ENCODE peak calls at places on chromosomes 6 and 20, in nine cellular contexts. One of them, this sample, is unnamed.

GRCh38 chr20:49230021-49230420 is 10.8 kb downstream of the DDX27 start:
- DNase-seq in fibroblast of the aortic adventitia: no peak
- DNase-seq in choroid plexus epithelial cell: no peak
- DNase-seq in mesendoderm: no peak
- DNase-seq in dorsolateral prefrontal cortex: no peak
- DNase-seq in esophagus squamous epithelium: no peak
- DNase-seq in foreskin fibroblast: no peak
- DNase-seq in effector memory CD4-positive, alpha-beta T cell: no peak
- DNase-seq in right lobe of liver: no peak
- DNase-seq in this sample: no peak

GRCh38 chr6:45657243-45657642 is 279.5 kb upstream of the SUPT3H start:
- DNase-seq in mesendoderm: no peak
- DNase-seq in foreskin fibroblast: peak
- DNase-seq in fibroblast of the aortic adventitia: peak
- DNase-seq in esophagus squamous epithelium: no peak
- DNase-seq in choroid plexus epithelial cell: peak
- DNase-seq in right lobe of liver: no peak
- DNase-seq in dorsolateral prefrontal cortex: no peak
- DNase-seq in effector memory CD4-positive, alpha-beta T cell: no peak
- DNase-seq in this sample: no peak

GRCh38 chr6:35782424-35782823 is 1.6 kb downstream of the CLPSL1 start:
- DNase-seq in fibroblast of the aortic adventitia: no peak
- DNase-seq in right lobe of liver: peak
- DNase-seq in esophagus squamous epithelium: no peak
- DNase-seq in choroid plexus epithelial cell: no peak
- DNase-seq in mesendoderm: no peak
- DNase-seq in foreskin fibroblast: no peak
- DNase-seq in dorsolateral prefrontal cortex: no peak
- DNase-seq in effector memory CD4-positive, alpha-beta T cell: no peak
- DNase-seq in this sample: peak

GRCh38 chr6:112408522-112408921 is 61.4 kb downstream of the RFPL4B start:
- DNase-seq in right lobe of liver: no peak
- DNase-seq in dorsolateral prefrontal cortex: no peak
- DNase-seq in choroid plexus epithelial cell: no peak
- DNase-seq in esophagus squamous epithelium: no peak
- DNase-seq in mesendoderm: no peak
- DNase-seq in fibroblast of the aortic adventitia: no peak
- DNase-seq in foreskin fibroblast: no peak
- DNase-seq in effector memory CD4-positive, alpha-beta T cell: no peak
- DNase-seq in this sample: no peak

GRCh38 chr20:32581839-32582658 is 3.1 kb downstream of the NOL4L start:
- DNase-seq in foreskin fibroblast: no peak
- DNase-seq in choroid plexus epithelial cell: no peak
- DNase-seq in dorsolateral prefrontal cortex: no peak
- DNase-seq in effector memory CD4-positive, alpha-beta T cell: no peak
- DNase-seq in mesendoderm: no peak
- DNase-seq in esophagus squamous epithelium: no peak
- DNase-seq in right lobe of liver: no peak
- DNase-seq in fibroblast of the aortic adventitia: no peak
- DNase-seq in this sample: no peak

GRCh38 chr6:151379933-151380847 is 11.2 kb downstream of the ZBTB2 start:
- DNase-seq in fibroblast of the aortic adventitia: peak
- DNase-seq in choroid plexus epithelial cell: no peak
- DNase-seq in foreskin fibroblast: no peak
- DNase-seq in mesendoderm: no peak
- DNase-seq in esophagus squamous epithelium: no peak
- DNase-seq in effector memory CD4-positive, alpha-beta T cell: no peak
- DNase-seq in dorsolateral prefrontal cortex: no peak
- DNase-seq in right lobe of liver: no peak
- DNase-seq in this sample: peak

GRCh38 chr20:57653910-57654309 is 33.7 kb upstream of the ZBP1 start:
- DNase-seq in foreskin fibroblast: no peak
- DNase-seq in mesendoderm: no peak
- DNase-seq in esophagus squamous epithelium: no peak
- DNase-seq in effector memory CD4-positive, alpha-beta T cell: no peak
- DNase-seq in dorsolateral prefrontal cortex: peak
- DNase-seq in fibroblast of the aortic adventitia: no peak
- DNase-seq in right lobe of liver: no peak
- DNase-seq in choroid plexus epithelial cell: no peak
- DNase-seq in this sample: no peak

GRCh38 chr6:163589401-163589800 is 174.9 kb downstream of the QKI start:
- DNase-seq in dorsolateral prefrontal cortex: no peak
- DNase-seq in choroid plexus epithelial cell: no peak
- DNase-seq in foreskin fibroblast: no peak
- DNase-seq in mesendoderm: no peak
- DNase-seq in effector memory CD4-positive, alpha-beta T cell: no peak
- DNase-seq in right lobe of liver: no peak
- DNase-seq in esophagus squamous epithelium: no peak
- DNase-seq in fibroblast of the aortic adventitia: no peak
- DNase-seq in this sample: no peak

GRCh38 chr20:20393207-20393606 is 25.3 kb downstream of the INSM1 start:
- DNase-seq in dorsolateral prefrontal cortex: no peak
- DNase-seq in fibroblast of the aortic adventitia: no peak
- DNase-seq in esophagus squamous epithelium: no peak
- DNase-seq in right lobe of liver: no peak
- DNase-seq in choroid plexus epithelial cell: peak
- DNase-seq in foreskin fibroblast: no peak
- DNase-seq in mesendoderm: no peak
- DNase-seq in effector memory CD4-positive, alpha-beta T cell: no peak
- DNase-seq in this sample: no peak

GRCh38 chr20:17584684-17585083 is 14.8 kb downstream of the DSTN start:
- DNase-seq in right lobe of liver: no peak
- DNase-seq in mesendoderm: no peak
- DNase-seq in effector memory CD4-positive, alpha-beta T cell: no peak
- DNase-seq in esophagus squamous epithelium: no peak
- DNase-seq in foreskin fibroblast: no peak
- DNase-seq in dorsolateral prefrontal cortex: no peak
- DNase-seq in fibroblast of the aortic adventitia: no peak
- DNase-seq in choroid plexus epithelial cell: peak
- DNase-seq in this sample: no peak

GRCh38 chr6:41271901-41272395 is 14.5 kb downstream of the TREM1 start:
- DNase-seq in mesendoderm: no peak
- DNase-seq in choroid plexus epithelial cell: no peak
- DNase-seq in foreskin fibroblast: no peak
- DNase-seq in right lobe of liver: peak
- DNase-seq in fibroblast of the aortic adventitia: no peak
- DNase-seq in dorsolateral prefrontal cortex: no peak
- DNase-seq in esophagus squamous epithelium: no peak
- DNase-seq in effector memory CD4-positive, alpha-beta T cell: no peak
- DNase-seq in this sample: no peak

GRCh38 chr6:154289818-154290508 is 66.6 kb downstream of the IPCEF1 start:
- DNase-seq in dorsolateral prefrontal cortex: no peak
- DNase-seq in esophagus squamous epithelium: no peak
- DNase-seq in choroid plexus epithelial cell: no peak
- DNase-seq in right lobe of liver: no peak
- DNase-seq in foreskin fibroblast: no peak
- DNase-seq in fibroblast of the aortic adventitia: no peak
- DNase-seq in effector memory CD4-positive, alpha-beta T cell: no peak
- DNase-seq in mesendoderm: peak
- DNase-seq in this sample: no peak

GRCh38 chr6:52364480-52365166 is 2.7 kb downstream of the PAQR8 start:
- DNase-seq in foreskin fibroblast: no peak
- DNase-seq in dorsolateral prefrontal cortex: no peak
- DNase-seq in esophagus squamous epithelium: no peak
- DNase-seq in effector memory CD4-positive, alpha-beta T cell: no peak
- DNase-seq in fibroblast of the aortic adventitia: no peak
- DNase-seq in mesendoderm: no peak
- DNase-seq in choroid plexus epithelial cell: no peak
- DNase-seq in right lobe of liver: no peak
- DNase-seq in this sample: no peak

GRCh38 chr20:11158146-11158545 is 484.3 kb upstream of the JAG1 start:
- DNase-seq in right lobe of liver: no peak
- DNase-seq in esophagus squamous epithelium: no peak
- DNase-seq in foreskin fibroblast: no peak
- DNase-seq in choroid plexus epithelial cell: no peak
- DNase-seq in fibroblast of the aortic adventitia: no peak
- DNase-seq in mesendoderm: no peak
- DNase-seq in dorsolateral prefrontal cortex: no peak
- DNase-seq in effector memory CD4-positive, alpha-beta T cell: no peak
- DNase-seq in this sample: no peak

GRCh38 chr20:11158589-11158988 is 484.8 kb upstream of the JAG1 start:
- DNase-seq in fibroblast of the aortic adventitia: no peak
- DNase-seq in foreskin fibroblast: no peak
- DNase-seq in right lobe of liver: no peak
- DNase-seq in esophagus squamous epithelium: no peak
- DNase-seq in dorsolateral prefrontal cortex: no peak
- DNase-seq in mesendoderm: no peak
- DNase-seq in choroid plexus epithelial cell: no peak
- DNase-seq in effector memory CD4-positive, alpha-beta T cell: no peak
- DNase-seq in this sample: no peak

GRCh38 chr20:11156922-11157321 is 483.1 kb upstream of the JAG1 start:
- DNase-seq in fibroblast of the aortic adventitia: no peak
- DNase-seq in foreskin fibroblast: no peak
- DNase-seq in choroid plexus epithelial cell: no peak
- DNase-seq in dorsolateral prefrontal cortex: no peak
- DNase-seq in esophagus squamous epithelium: no peak
- DNase-seq in effector memory CD4-positive, alpha-beta T cell: no peak
- DNase-seq in mesendoderm: no peak
- DNase-seq in right lobe of liver: no peak
- DNase-seq in this sample: no peak

GRCh38 chr20:11155156-11155805 is 481.5 kb upstream of the JAG1 start:
- DNase-seq in choroid plexus epithelial cell: no peak
- DNase-seq in right lobe of liver: no peak
- DNase-seq in fibroblast of the aortic adventitia: no peak
- DNase-seq in effector memory CD4-positive, alpha-beta T cell: no peak
- DNase-seq in mesendoderm: no peak
- DNase-seq in dorsolateral prefrontal cortex: no peak
- DNase-seq in esophagus squamous epithelium: no peak
- DNase-seq in foreskin fibroblast: no peak
- DNase-seq in this sample: peak

GRCh38 chr20:11159728-11160127 is 485.9 kb upstream of the JAG1 start:
- DNase-seq in choroid plexus epithelial cell: peak
- DNase-seq in right lobe of liver: no peak
- DNase-seq in fibroblast of the aortic adventitia: peak
- DNase-seq in mesendoderm: no peak
- DNase-seq in foreskin fibroblast: peak
- DNase-seq in esophagus squamous epithelium: no peak
- DNase-seq in dorsolateral prefrontal cortex: no peak
- DNase-seq in effector memory CD4-positive, alpha-beta T cell: no peak
- DNase-seq in this sample: peak
- H3K4me3 ChIP-seq in choroid plexus epithelial cell: no peak
- H3K4me3 ChIP-seq in right lobe of liver: no peak
- H3K4me3 ChIP-seq in fibroblast of the aortic adventitia: no peak
- H3K4me3 ChIP-seq in mesendoderm: no peak
- H3K4me3 ChIP-seq in foreskin fibroblast: no peak
- H3K4me3 ChIP-seq in esophagus squamous epithelium: no peak
- H3K4me3 ChIP-seq in dorsolateral prefrontal cortex: no peak
- H3K4me3 ChIP-seq in effector memory CD4-positive, alpha-beta T cell: no peak
- H3K4me3 ChIP-seq in this sample: no peak

GRCh38 chr6:7389451-7390217 is at the start of the genes CAGE1 and RIOK1:
- DNase-seq in dorsolateral prefrontal cortex: peak
- DNase-seq in choroid plexus epithelial cell: peak
- DNase-seq in foreskin fibroblast: peak
- DNase-seq in mesendoderm: peak
- DNase-seq in esophagus squamous epithelium: peak
- DNase-seq in right lobe of liver: peak
- DNase-seq in fibroblast of the aortic adventitia: peak
- DNase-seq in effector memory CD4-positive, alpha-beta T cell: peak
- DNase-seq in this sample: peak
- H3K4me3 ChIP-seq in dorsolateral prefrontal cortex: peak
- H3K4me3 ChIP-seq in choroid plexus epithelial cell: peak
- H3K4me3 ChIP-seq in foreskin fibroblast: peak
- H3K4me3 ChIP-seq in mesendoderm: peak
- H3K4me3 ChIP-seq in esophagus squamous epithelium: peak
- H3K4me3 ChIP-seq in right lobe of liver: peak
- H3K4me3 ChIP-seq in fibroblast of the aortic adventitia: peak
- H3K4me3 ChIP-seq in effector memory CD4-positive, alpha-beta T cell: peak
- H3K4me3 ChIP-seq in this sample: peak

GRCh38 chr6:21188505-21189223 is 404.9 kb upstream of the SOX4 start:
- DNase-seq in effector memory CD4-positive, alpha-beta T cell: no peak
- DNase-seq in mesendoderm: peak
- DNase-seq in fibroblast of the aortic adventitia: no peak
- DNase-seq in choroid plexus epithelial cell: peak
- DNase-seq in foreskin fibroblast: no peak
- DNase-seq in esophagus squamous epithelium: no peak
- DNase-seq in right lobe of liver: no peak
- DNase-seq in dorsolateral prefrontal cortex: no peak
- DNase-seq in this sample: no peak

GRCh38 chr6:21193790-21194189 is 399.8 kb upstream of the SOX4 start:
- DNase-seq in esophagus squamous epithelium: no peak
- DNase-seq in effector memory CD4-positive, alpha-beta T cell: no peak
- DNase-seq in right lobe of liver: no peak
- DNase-seq in foreskin fibroblast: no peak
- DNase-seq in mesendoderm: no peak
- DNase-seq in choroid plexus epithelial cell: no peak
- DNase-seq in fibroblast of the aortic adventitia: no peak
- DNase-seq in dorsolateral prefrontal cortex: no peak
- DNase-seq in this sample: no peak

GRCh38 chr6:21189721-21190120 is 403.8 kb upstream of the SOX4 start:
- DNase-seq in foreskin fibroblast: no peak
- DNase-seq in esophagus squamous epithelium: no peak
- DNase-seq in dorsolateral prefrontal cortex: no peak
- DNase-seq in fibroblast of the aortic adventitia: no peak
- DNase-seq in right lobe of liver: no peak
- DNase-seq in choroid plexus epithelial cell: no peak
- DNase-seq in effector memory CD4-positive, alpha-beta T cell: no peak
- DNase-seq in mesendoderm: no peak
- DNase-seq in this sample: no peak

GRCh38 chr6:21187485-21187884 is 406.1 kb upstream of the SOX4 start:
- DNase-seq in mesendoderm: peak
- DNase-seq in dorsolateral prefrontal cortex: no peak
- DNase-seq in effector memory CD4-positive, alpha-beta T cell: no peak
- DNase-seq in choroid plexus epithelial cell: no peak
- DNase-seq in fibroblast of the aortic adventitia: peak
- DNase-seq in esophagus squamous epithelium: no peak
- DNase-seq in right lobe of liver: no peak
- DNase-seq in foreskin fibroblast: no peak
- DNase-seq in this sample: no peak

GRCh38 chr6:21190701-21191588 is 402.6 kb upstream of the SOX4 start:
- DNase-seq in right lobe of liver: no peak
- DNase-seq in dorsolateral prefrontal cortex: no peak
- DNase-seq in fibroblast of the aortic adventitia: no peak
- DNase-seq in mesendoderm: no peak
- DNase-seq in choroid plexus epithelial cell: peak
- DNase-seq in foreskin fibroblast: no peak
- DNase-seq in effector memory CD4-positive, alpha-beta T cell: no peak
- DNase-seq in esophagus squamous epithelium: no peak
- DNase-seq in this sample: no peak
- H3K4me3 ChIP-seq in right lobe of liver: no peak
- H3K4me3 ChIP-seq in dorsolateral prefrontal cortex: no peak
- H3K4me3 ChIP-seq in fibroblast of the aortic adventitia: no peak
- H3K4me3 ChIP-seq in mesendoderm: no peak
- H3K4me3 ChIP-seq in choroid plexus epithelial cell: no peak
- H3K4me3 ChIP-seq in foreskin fibroblast: no peak
- H3K4me3 ChIP-seq in effector memory CD4-positive, alpha-beta T cell: no peak
- H3K4me3 ChIP-seq in esophagus squamous epithelium: no peak
- H3K4me3 ChIP-seq in this sample: no peak

DNA sequence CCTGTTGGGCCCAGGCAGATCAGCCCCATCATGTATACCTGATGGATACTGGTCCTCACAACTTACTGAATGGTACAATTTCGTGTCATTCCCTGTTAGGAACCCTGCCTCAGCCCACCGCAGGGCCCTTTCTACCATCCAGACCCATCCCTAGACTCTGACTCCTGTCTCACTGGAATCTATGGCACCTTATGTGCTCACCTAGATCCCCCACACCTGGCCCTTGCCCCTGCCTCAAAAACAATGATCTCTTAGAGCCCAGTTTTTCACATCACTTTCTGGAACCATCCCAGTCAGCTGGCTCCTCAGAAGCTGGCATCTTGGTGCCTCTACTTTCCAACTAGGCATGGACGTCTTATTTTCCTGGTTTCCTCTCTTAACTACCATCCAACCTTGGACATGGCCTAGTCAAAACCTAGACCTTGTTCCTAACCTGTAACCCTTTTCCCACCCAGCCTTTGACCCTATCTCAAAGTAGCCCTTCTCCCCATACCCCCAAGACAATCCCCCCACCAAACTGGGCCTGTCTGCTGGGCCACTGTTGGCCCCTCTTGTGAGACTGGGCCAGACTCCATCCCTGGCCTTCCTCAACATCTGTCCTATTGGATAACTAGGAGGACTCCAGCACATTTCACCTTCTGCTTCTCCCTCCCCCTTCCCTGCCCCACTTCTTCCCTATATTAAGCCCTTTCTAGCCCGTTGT is 981 bp downstream of the HM13 start:
- DNase-seq in right lobe of liver: no peak
- DNase-seq in fibroblast of the aortic adventitia: no peak
- DNase-seq in esophagus squamous epithelium: no peak
- DNase-seq in mesendoderm: no peak
- DNase-seq in foreskin fibroblast: no peak
- DNase-seq in dorsolateral prefrontal cortex: no peak
- DNase-seq in effector memory CD4-positive, alpha-beta T cell: no peak
- DNase-seq in choroid plexus epithelial cell: no peak
- DNase-seq in this sample: no peak
- H3K4me3 ChIP-seq in right lobe of liver: peak
- H3K4me3 ChIP-seq in fibroblast of the aortic adventitia: peak
- H3K4me3 ChIP-seq in esophagus squamous epithelium: peak
- H3K4me3 ChIP-seq in mesendoderm: peak
- H3K4me3 ChIP-seq in foreskin fibroblast: peak
- H3K4me3 ChIP-seq in dorsolateral prefrontal cortex: peak
- H3K4me3 ChIP-seq in effector memory CD4-positive, alpha-beta T cell: peak
- H3K4me3 ChIP-seq in choroid plexus epithelial cell: peak
- H3K4me3 ChIP-seq in this sample: peak